ENCODE peak calls at places on chromosomes 2 and 18, in nine cellular contexts. One of them, this sample, is unnamed.

GRCh38 chr2:167940745-167941507 is 306.5 kb downstream of the STK39 start:
- DNase-seq in cardiac fibroblast: no peak
- DNase-seq in fibroblast of lung: no peak
- DNase-seq in stomach: no peak
- DNase-seq in prostate gland: no peak
- DNase-seq in brain microvascular endothelial cell: no peak
- DNase-seq in AG09309: no peak
- DNase-seq in right atrium auricular region: no peak
- DNase-seq in body of pancreas: no peak
- DNase-seq in this sample: no peak

GRCh38 chr2:32810909-32811495 is 135.8 kb upstream of the LTBP1 start:
- DNase-seq in cardiac fibroblast: no peak
- DNase-seq in stomach: no peak
- DNase-seq in AG09309: no peak
- DNase-seq in right atrium auricular region: no peak
- DNase-seq in prostate gland: no peak
- DNase-seq in brain microvascular endothelial cell: no peak
- DNase-seq in fibroblast of lung: peak
- DNase-seq in body of pancreas: no peak
- DNase-seq in this sample: no peak

GRCh38 chr2:619964-620363 is 57.2 kb downstream of the TMEM18 start:
- DNase-seq in brain microvascular endothelial cell: no peak
- DNase-seq in AG09309: no peak
- DNase-seq in right atrium auricular region: peak
- DNase-seq in cardiac fibroblast: no peak
- DNase-seq in body of pancreas: no peak
- DNase-seq in stomach: no peak
- DNase-seq in fibroblast of lung: no peak
- DNase-seq in prostate gland: no peak
- DNase-seq in this sample: no peak

GRCh38 chr2:37192551-37192950 is 3.7 kb upstream of the CEBPZOS start:
- DNase-seq in body of pancreas: no peak
- DNase-seq in prostate gland: no peak
- DNase-seq in stomach: no peak
- DNase-seq in cardiac fibroblast: no peak
- DNase-seq in fibroblast of lung: no peak
- DNase-seq in AG09309: no peak
- DNase-seq in right atrium auricular region: no peak
- DNase-seq in brain microvascular endothelial cell: no peak
- DNase-seq in this sample: no peak

GRCh38 chr2:21270658-21271057 is 146.9 kb downstream of the TDRD15 start:
- DNase-seq in stomach: no peak
- DNase-seq in fibroblast of lung: no peak
- DNase-seq in body of pancreas: peak
- DNase-seq in brain microvascular endothelial cell: no peak
- DNase-seq in cardiac fibroblast: no peak
- DNase-seq in AG09309: no peak
- DNase-seq in right atrium auricular region: peak
- DNase-seq in prostate gland: no peak
- DNase-seq in this sample: no peak

GRCh38 chr2:58447586-58447985 is 206.5 kb upstream of the FANCL start:
- DNase-seq in AG09309: no peak
- DNase-seq in prostate gland: no peak
- DNase-seq in right atrium auricular region: no peak
- DNase-seq in stomach: no peak
- DNase-seq in cardiac fibroblast: no peak
- DNase-seq in brain microvascular endothelial cell: no peak
- DNase-seq in fibroblast of lung: peak
- DNase-seq in body of pancreas: no peak
- DNase-seq in this sample: no peak

GRCh38 chr18:36020174-36020711 is 47.1 kb downstream of the RPRD1A start:
- DNase-seq in stomach: no peak
- DNase-seq in cardiac fibroblast: no peak
- DNase-seq in brain microvascular endothelial cell: no peak
- DNase-seq in right atrium auricular region: no peak
- DNase-seq in AG09309: no peak
- DNase-seq in fibroblast of lung: no peak
- DNase-seq in prostate gland: no peak
- DNase-seq in body of pancreas: no peak
- DNase-seq in this sample: no peak

GRCh38 chr2:205947621-205948495 is 138.1 kb downstream of the INO80D start:
- DNase-seq in cardiac fibroblast: peak
- DNase-seq in AG09309: peak
- DNase-seq in body of pancreas: peak
- DNase-seq in brain microvascular endothelial cell: peak
- DNase-seq in fibroblast of lung: peak
- DNase-seq in stomach: peak
- DNase-seq in right atrium auricular region: peak
- DNase-seq in prostate gland: peak
- DNase-seq in this sample: no peak

GRCh38 chr2:124988111-124988510 is 963.0 kb downstream of the CNTNAP5 start:
- DNase-seq in right atrium auricular region: no peak
- DNase-seq in brain microvascular endothelial cell: no peak
- DNase-seq in fibroblast of lung: no peak
- DNase-seq in prostate gland: no peak
- DNase-seq in body of pancreas: no peak
- DNase-seq in stomach: no peak
- DNase-seq in cardiac fibroblast: no peak
- DNase-seq in AG09309: no peak
- DNase-seq in this sample: no peak

GRCh38 chr2:64750001-64750816 is 96.5 kb upstream of the SERTAD2 start:
- DNase-seq in prostate gland: peak
- DNase-seq in AG09309: no peak
- DNase-seq in right atrium auricular region: peak
- DNase-seq in stomach: peak
- DNase-seq in fibroblast of lung: peak
- DNase-seq in body of pancreas: peak
- DNase-seq in cardiac fibroblast: peak
- DNase-seq in brain microvascular endothelial cell: peak
- DNase-seq in this sample: no peak

DNA sequence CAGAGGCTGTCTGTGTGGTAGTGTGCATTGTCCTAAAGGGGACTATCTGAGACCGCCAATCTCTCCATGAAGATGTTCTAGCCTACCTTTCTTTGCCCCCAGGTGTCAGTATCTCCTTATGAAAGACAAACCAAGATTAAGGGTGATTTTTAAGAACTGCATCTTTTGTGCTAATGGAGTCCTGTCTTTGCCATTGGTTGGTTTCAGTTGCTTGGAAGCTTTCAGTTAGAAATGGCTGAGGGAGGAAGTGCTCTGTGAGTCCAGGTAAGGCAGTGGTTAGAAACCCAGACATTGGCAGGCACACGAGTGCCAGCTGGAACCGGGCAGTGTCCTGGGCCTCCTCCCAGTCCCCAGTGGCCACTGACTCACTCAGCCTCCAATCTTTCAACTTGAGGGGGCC is 111.3 kb downstream of the DOCK10 start:
- DNase-seq in right atrium auricular region: no peak
- DNase-seq in AG09309: no peak
- DNase-seq in brain microvascular endothelial cell: no peak
- DNase-seq in cardiac fibroblast: no peak
- DNase-seq in prostate gland: no peak
- DNase-seq in body of pancreas: no peak
- DNase-seq in stomach: no peak
- DNase-seq in fibroblast of lung: no peak
- DNase-seq in this sample: no peak
- TF ChIP-seq CTCF in right atrium auricular region: no peak
- TF ChIP-seq CTCF in AG09309: no peak
- TF ChIP-seq CTCF in brain microvascular endothelial cell: peak
- TF ChIP-seq CTCF in cardiac fibroblast: no peak
- TF ChIP-seq CTCF in prostate gland: no peak
- TF ChIP-seq CTCF in body of pancreas: no peak
- TF ChIP-seq CTCF in stomach: no peak
- TF ChIP-seq CTCF in fibroblast of lung: no peak
- TF ChIP-seq CTCF in this sample: no peak

GRCh38 chr18:13110559-13110958 is 108.0 kb upstream of the LDLRAD4 start:
- DNase-seq in cardiac fibroblast: no peak
- DNase-seq in fibroblast of lung: no peak
- DNase-seq in right atrium auricular region: no peak
- DNase-seq in prostate gland: no peak
- DNase-seq in AG09309: no peak
- DNase-seq in brain microvascular endothelial cell: no peak
- DNase-seq in body of pancreas: peak
- DNase-seq in stomach: no peak
- DNase-seq in this sample: no peak

GRCh38 chr18:13112982-13113381 is 105.6 kb upstream of the LDLRAD4 start:
- DNase-seq in right atrium auricular region: peak
- DNase-seq in AG09309: no peak
- DNase-seq in fibroblast of lung: peak
- DNase-seq in prostate gland: no peak
- DNase-seq in body of pancreas: peak
- DNase-seq in cardiac fibroblast: peak
- DNase-seq in brain microvascular endothelial cell: peak
- DNase-seq in stomach: peak
- DNase-seq in this sample: peak

GRCh38 chr18:13107074-13107473 is 111.5 kb upstream of the LDLRAD4 start:
- DNase-seq in prostate gland: no peak
- DNase-seq in stomach: no peak
- DNase-seq in fibroblast of lung: peak
- DNase-seq in cardiac fibroblast: no peak
- DNase-seq in AG09309: no peak
- DNase-seq in brain microvascular endothelial cell: no peak
- DNase-seq in body of pancreas: no peak
- DNase-seq in right atrium auricular region: no peak
- DNase-seq in this sample: no peak

GRCh38 chr18:13105059-13105458 is 113.5 kb upstream of the LDLRAD4 start:
- DNase-seq in prostate gland: no peak
- DNase-seq in AG09309: no peak
- DNase-seq in stomach: no peak
- DNase-seq in brain microvascular endothelial cell: no peak
- DNase-seq in right atrium auricular region: no peak
- DNase-seq in body of pancreas: no peak
- DNase-seq in fibroblast of lung: no peak
- DNase-seq in cardiac fibroblast: no peak
- DNase-seq in this sample: no peak

GRCh38 chr18:13108330-13108729 is 110.2 kb upstream of the LDLRAD4 start:
- DNase-seq in prostate gland: no peak
- DNase-seq in stomach: no peak
- DNase-seq in brain microvascular endothelial cell: no peak
- DNase-seq in body of pancreas: no peak
- DNase-seq in cardiac fibroblast: no peak
- DNase-seq in right atrium auricular region: no peak
- DNase-seq in fibroblast of lung: no peak
- DNase-seq in AG09309: no peak
- DNase-seq in this sample: no peak
- H3K4me3 ChIP-seq in prostate gland: no peak
- H3K4me3 ChIP-seq in stomach: no peak
- H3K4me3 ChIP-seq in brain microvascular endothelial cell: no peak
- H3K4me3 ChIP-seq in body of pancreas: no peak
- H3K4me3 ChIP-seq in cardiac fibroblast: no peak
- H3K4me3 ChIP-seq in right atrium auricular region: no peak
- H3K4me3 ChIP-seq in fibroblast of lung: no peak
- H3K4me3 ChIP-seq in AG09309: no peak
- H3K4me3 ChIP-seq in this sample: no peak

GRCh38 chr18:5842653-5843052 is 52.7 kb downstream of the TMEM200C start:
- DNase-seq in fibroblast of lung: no peak
- DNase-seq in body of pancreas: no peak
- DNase-seq in right atrium auricular region: no peak
- DNase-seq in stomach: no peak
- DNase-seq in prostate gland: no peak
- DNase-seq in brain microvascular endothelial cell: no peak
- DNase-seq in cardiac fibroblast: no peak
- DNase-seq in AG09309: no peak
- DNase-seq in this sample: no peak

GRCh38 chr18:5839102-5839501 is 56.2 kb downstream of the TMEM200C start:
- DNase-seq in body of pancreas: no peak
- DNase-seq in AG09309: no peak
- DNase-seq in prostate gland: no peak
- DNase-seq in cardiac fibroblast: no peak
- DNase-seq in right atrium auricular region: no peak
- DNase-seq in fibroblast of lung: no peak
- DNase-seq in brain microvascular endothelial cell: no peak
- DNase-seq in stomach: no peak
- DNase-seq in this sample: no peak

GRCh38 chr18:5841518-5841917 is 53.8 kb downstream of the TMEM200C start:
- DNase-seq in brain microvascular endothelial cell: no peak
- DNase-seq in right atrium auricular region: no peak
- DNase-seq in cardiac fibroblast: peak
- DNase-seq in stomach: no peak
- DNase-seq in fibroblast of lung: peak
- DNase-seq in body of pancreas: no peak
- DNase-seq in AG09309: no peak
- DNase-seq in prostate gland: no peak
- DNase-seq in this sample: no peak
- TF ChIP-seq CTCF in brain microvascular endothelial cell: no peak
- TF ChIP-seq CTCF in right atrium auricular region: no peak
- TF ChIP-seq CTCF in cardiac fibroblast: no peak
- TF ChIP-seq CTCF in stomach: no peak
- TF ChIP-seq CTCF in fibroblast of lung: no peak
- TF ChIP-seq CTCF in body of pancreas: no peak
- TF ChIP-seq CTCF in AG09309: no peak
- TF ChIP-seq CTCF in prostate gland: no peak
- TF ChIP-seq CTCF in this sample: peak

DNA sequence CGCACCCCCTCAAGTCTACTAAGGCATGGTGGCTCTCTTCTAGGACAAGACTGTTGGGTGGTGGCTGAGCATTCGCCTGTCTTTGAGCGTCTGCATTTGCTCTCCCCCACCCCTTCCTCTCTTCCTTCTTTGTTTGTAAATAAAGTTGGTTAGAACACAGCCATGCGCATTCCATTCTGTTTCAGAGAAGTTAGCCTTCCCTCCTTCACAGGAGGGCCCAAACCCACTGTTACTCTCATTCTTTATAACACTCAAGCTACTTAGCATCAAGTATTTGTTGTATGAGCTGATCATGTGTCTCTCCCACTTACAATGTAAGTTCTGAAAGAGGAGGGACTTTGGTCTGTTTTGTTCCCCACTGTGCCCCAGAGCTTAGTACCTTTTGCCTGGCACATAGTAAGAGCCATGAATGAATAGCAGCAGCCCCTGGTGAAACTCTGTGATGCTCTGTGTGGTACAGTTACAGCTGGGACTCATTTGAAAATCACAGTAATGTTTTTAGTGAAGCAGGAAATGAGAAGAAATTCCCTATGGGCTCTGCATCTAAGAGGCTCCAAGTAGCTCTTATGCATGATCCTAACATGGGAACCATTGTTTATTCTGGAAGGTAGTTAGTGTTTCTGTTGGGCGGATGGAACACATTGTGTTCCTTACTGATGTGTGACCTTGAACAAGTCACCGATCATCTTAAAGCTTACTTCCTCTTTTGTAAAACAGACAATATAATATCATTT is 7.7 kb downstream of the MGAT5 start:
- DNase-seq in body of pancreas: no peak
- DNase-seq in stomach: no peak
- DNase-seq in brain microvascular endothelial cell: no peak
- DNase-seq in fibroblast of lung: no peak
- DNase-seq in cardiac fibroblast: peak
- DNase-seq in prostate gland: no peak
- DNase-seq in AG09309: no peak
- DNase-seq in right atrium auricular region: no peak
- DNase-seq in this sample: no peak
- H3K4me3 ChIP-seq in body of pancreas: no peak
- H3K4me3 ChIP-seq in stomach: no peak
- H3K4me3 ChIP-seq in brain microvascular endothelial cell: no peak
- H3K4me3 ChIP-seq in fibroblast of lung: no peak
- H3K4me3 ChIP-seq in cardiac fibroblast: no peak
- H3K4me3 ChIP-seq in prostate gland: no peak
- H3K4me3 ChIP-seq in AG09309: no peak
- H3K4me3 ChIP-seq in right atrium auricular region: no peak
- H3K4me3 ChIP-seq in this sample: no peak